ENCODE peak calls at places on chromosomes 1 and 21, in six cellular contexts. One of them, this sample, is unnamed.

GRCh38 chr1:19067187-19067911 is 110.9 kb upstream of the IFFO2 start:
- DNase-seq in EL: peak
- DNase-seq in activated CD8-positive, alpha-beta memory T cell treated with anti-CD3 and anti-CD28 coated beads, Interleukin-2, amount 50 U/mL, for 48 hours: no peak
- DNase-seq in substantia nigra: peak
- DNase-seq in GM03348: no peak
- DNase-seq in hepatic stellate cell: no peak
- DNase-seq in this sample: no peak

GRCh38 chr21:29501451-29501850 is 202.7 kb downstream of the BACH1 start:
- DNase-seq in EL: peak
- DNase-seq in GM03348: peak
- DNase-seq in activated CD8-positive, alpha-beta memory T cell treated with anti-CD3 and anti-CD28 coated beads, Interleukin-2, amount 50 U/mL, for 48 hours: no peak
- DNase-seq in substantia nigra: no peak
- DNase-seq in hepatic stellate cell: peak
- DNase-seq in this sample: peak

GRCh38 chr1:154320882-154321608 is at the start of gene AQP10:
- DNase-seq in activated CD8-positive, alpha-beta memory T cell treated with anti-CD3 and anti-CD28 coated beads, Interleukin-2, amount 50 U/mL, for 48 hours: no peak
- DNase-seq in EL: no peak
- DNase-seq in substantia nigra: no peak
- DNase-seq in GM03348: no peak
- DNase-seq in hepatic stellate cell: no peak
- DNase-seq in this sample: peak

GRCh38 chr1:2541619-2542246 is 11.7 kb upstream of the HES5 start:
- DNase-seq in activated CD8-positive, alpha-beta memory T cell treated with anti-CD3 and anti-CD28 coated beads, Interleukin-2, amount 50 U/mL, for 48 hours: no peak
- DNase-seq in hepatic stellate cell: no peak
- DNase-seq in EL: no peak
- DNase-seq in GM03348: no peak
- DNase-seq in substantia nigra: no peak
- DNase-seq in this sample: no peak

GRCh38 chr21:39707316-39707715 is 37.7 kb upstream of the IGSF5 start:
- DNase-seq in activated CD8-positive, alpha-beta memory T cell treated with anti-CD3 and anti-CD28 coated beads, Interleukin-2, amount 50 U/mL, for 48 hours: no peak
- DNase-seq in hepatic stellate cell: no peak
- DNase-seq in EL: no peak
- DNase-seq in GM03348: no peak
- DNase-seq in substantia nigra: no peak
- DNase-seq in this sample: no peak

GRCh38 chr1:171881466-171881865 is 40.2 kb downstream of the DNM3 start:
- DNase-seq in GM03348: no peak
- DNase-seq in substantia nigra: no peak
- DNase-seq in hepatic stellate cell: no peak
- DNase-seq in activated CD8-positive, alpha-beta memory T cell treated with anti-CD3 and anti-CD28 coated beads, Interleukin-2, amount 50 U/mL, for 48 hours: no peak
- DNase-seq in EL: no peak
- DNase-seq in this sample: no peak

GRCh38 chr1:77996734-77997133 is 8.0 kb upstream of the DNAJB4 start:
- DNase-seq in activated CD8-positive, alpha-beta memory T cell treated with anti-CD3 and anti-CD28 coated beads, Interleukin-2, amount 50 U/mL, for 48 hours: no peak
- DNase-seq in EL: no peak
- DNase-seq in GM03348: no peak
- DNase-seq in hepatic stellate cell: no peak
- DNase-seq in substantia nigra: no peak
- DNase-seq in this sample: no peak

GRCh38 chr1:154276797-154277196 is 4.4 kb downstream of the HAX1 start:
- DNase-seq in GM03348: no peak
- DNase-seq in activated CD8-positive, alpha-beta memory T cell treated with anti-CD3 and anti-CD28 coated beads, Interleukin-2, amount 50 U/mL, for 48 hours: no peak
- DNase-seq in EL: no peak
- DNase-seq in substantia nigra: no peak
- DNase-seq in hepatic stellate cell: no peak
- DNase-seq in this sample: no peak

GRCh38 chr1:44390277-44390676 is 14.8 kb upstream of the RNF220 start:
- DNase-seq in EL: peak
- DNase-seq in GM03348: peak
- DNase-seq in substantia nigra: no peak
- DNase-seq in hepatic stellate cell: peak
- DNase-seq in activated CD8-positive, alpha-beta memory T cell treated with anti-CD3 and anti-CD28 coated beads, Interleukin-2, amount 50 U/mL, for 48 hours: no peak
- DNase-seq in this sample: peak

GRCh38 chr1:162678439-162678838 is 46.2 kb downstream of the DDR2 start:
- DNase-seq in substantia nigra: no peak
- DNase-seq in EL: peak
- DNase-seq in GM03348: peak
- DNase-seq in hepatic stellate cell: no peak
- DNase-seq in activated CD8-positive, alpha-beta memory T cell treated with anti-CD3 and anti-CD28 coated beads, Interleukin-2, amount 50 U/mL, for 48 hours: no peak
- DNase-seq in this sample: peak

GRCh38 chr1:67957026-67957425 is 93.4 kb downstream of the DIRAS3 start:
- DNase-seq in activated CD8-positive, alpha-beta memory T cell treated with anti-CD3 and anti-CD28 coated beads, Interleukin-2, amount 50 U/mL, for 48 hours: no peak
- DNase-seq in hepatic stellate cell: no peak
- DNase-seq in substantia nigra: no peak
- DNase-seq in GM03348: no peak
- DNase-seq in EL: no peak
- DNase-seq in this sample: no peak

GRCh38 chr1:3440282-3440681 is 14.2 kb upstream of the ARHGEF16 start:
- DNase-seq in EL: no peak
- DNase-seq in activated CD8-positive, alpha-beta memory T cell treated with anti-CD3 and anti-CD28 coated beads, Interleukin-2, amount 50 U/mL, for 48 hours: no peak
- DNase-seq in hepatic stellate cell: no peak
- DNase-seq in GM03348: no peak
- DNase-seq in substantia nigra: no peak
- DNase-seq in this sample: no peak

GRCh38 chr1:19735419-19736127 is 64.1 kb downstream of the TMCO4 start:
- DNase-seq in hepatic stellate cell: peak
- DNase-seq in EL: peak
- DNase-seq in activated CD8-positive, alpha-beta memory T cell treated with anti-CD3 and anti-CD28 coated beads, Interleukin-2, amount 50 U/mL, for 48 hours: no peak
- DNase-seq in GM03348: peak
- DNase-seq in substantia nigra: peak
- DNase-seq in this sample: peak

GRCh38 chr1:67874501-67875111 is 41.3 kb upstream of the GNG12 start:
- DNase-seq in hepatic stellate cell: no peak
- DNase-seq in activated CD8-positive, alpha-beta memory T cell treated with anti-CD3 and anti-CD28 coated beads, Interleukin-2, amount 50 U/mL, for 48 hours: no peak
- DNase-seq in GM03348: no peak
- DNase-seq in substantia nigra: no peak
- DNase-seq in EL: no peak
- DNase-seq in this sample: peak

GRCh38 chr1:200550367-200550766 is 70.2 kb downstream of the KIF14 start:
- DNase-seq in substantia nigra: no peak
- DNase-seq in GM03348: no peak
- DNase-seq in activated CD8-positive, alpha-beta memory T cell treated with anti-CD3 and anti-CD28 coated beads, Interleukin-2, amount 50 U/mL, for 48 hours: no peak
- DNase-seq in hepatic stellate cell: no peak
- DNase-seq in EL: peak
- DNase-seq in this sample: no peak

GRCh38 chr21:36909901-36910561 is 56.4 kb downstream of the HLCS start:
- DNase-seq in GM03348: peak
- DNase-seq in EL: peak
- DNase-seq in activated CD8-positive, alpha-beta memory T cell treated with anti-CD3 and anti-CD28 coated beads, Interleukin-2, amount 50 U/mL, for 48 hours: peak
- DNase-seq in substantia nigra: no peak
- DNase-seq in hepatic stellate cell: peak
- DNase-seq in this sample: peak

GRCh38 chr1:60126733-60127132 is 53.2 kb upstream of the C1orf87 start:
- DNase-seq in substantia nigra: no peak
- DNase-seq in EL: no peak
- DNase-seq in hepatic stellate cell: no peak
- DNase-seq in activated CD8-positive, alpha-beta memory T cell treated with anti-CD3 and anti-CD28 coated beads, Interleukin-2, amount 50 U/mL, for 48 hours: no peak
- DNase-seq in GM03348: no peak
- DNase-seq in this sample: no peak

GRCh38 chr1:224435318-224435763 is 744 bp upstream of the WDR26 start:
- DNase-seq in activated CD8-positive, alpha-beta memory T cell treated with anti-CD3 and anti-CD28 coated beads, Interleukin-2, amount 50 U/mL, for 48 hours: no peak
- DNase-seq in hepatic stellate cell: peak
- DNase-seq in substantia nigra: no peak
- DNase-seq in EL: peak
- DNase-seq in GM03348: peak
- DNase-seq in this sample: peak

GRCh38 chr1:19892628-19893168 is 10.5 kb downstream of the OTUD3 start:
- DNase-seq in activated CD8-positive, alpha-beta memory T cell treated with anti-CD3 and anti-CD28 coated beads, Interleukin-2, amount 50 U/mL, for 48 hours: no peak
- DNase-seq in EL: peak
- DNase-seq in GM03348: peak
- DNase-seq in substantia nigra: no peak
- DNase-seq in hepatic stellate cell: no peak
- DNase-seq in this sample: no peak

GRCh38 chr1:246788895-246789338 is 64.7 kb downstream of the SCCPDH start:
- DNase-seq in GM03348: peak
- DNase-seq in hepatic stellate cell: no peak
- DNase-seq in EL: no peak
- DNase-seq in activated CD8-positive, alpha-beta memory T cell treated with anti-CD3 and anti-CD28 coated beads, Interleukin-2, amount 50 U/mL, for 48 hours: no peak
- DNase-seq in substantia nigra: no peak
- DNase-seq in this sample: no peak

GRCh38 chr1:214549604-214550338 is 1.6 kb downstream of the PTPN14 start:
- DNase-seq in EL: peak
- DNase-seq in substantia nigra: no peak
- DNase-seq in hepatic stellate cell: peak
- DNase-seq in GM03348: peak
- DNase-seq in activated CD8-positive, alpha-beta memory T cell treated with anti-CD3 and anti-CD28 coated beads, Interleukin-2, amount 50 U/mL, for 48 hours: no peak
- DNase-seq in this sample: peak

GRCh38 chr1:68145418-68146126 is 86.8 kb downstream of the WLS start:
- DNase-seq in substantia nigra: no peak
- DNase-seq in hepatic stellate cell: no peak
- DNase-seq in EL: no peak
- DNase-seq in GM03348: no peak
- DNase-seq in activated CD8-positive, alpha-beta memory T cell treated with anti-CD3 and anti-CD28 coated beads, Interleukin-2, amount 50 U/mL, for 48 hours: no peak
- DNase-seq in this sample: no peak

GRCh38 chr1:58814251-58815068 is 30.6 kb upstream of the JUN start:
- DNase-seq in substantia nigra: no peak
- DNase-seq in GM03348: no peak
- DNase-seq in EL: no peak
- DNase-seq in activated CD8-positive, alpha-beta memory T cell treated with anti-CD3 and anti-CD28 coated beads, Interleukin-2, amount 50 U/mL, for 48 hours: no peak
- DNase-seq in hepatic stellate cell: no peak
- DNase-seq in this sample: peak

GRCh38 chr1:31715097-31715872 is 11.5 kb upstream of the COL16A1 start:
- DNase-seq in EL: peak
- DNase-seq in substantia nigra: peak
- DNase-seq in GM03348: peak
- DNase-seq in hepatic stellate cell: peak
- DNase-seq in activated CD8-positive, alpha-beta memory T cell treated with anti-CD3 and anti-CD28 coated beads, Interleukin-2, amount 50 U/mL, for 48 hours: peak
- DNase-seq in this sample: peak

GRCh38 chr1:11681071-11681771 is at the start of gene MAD2L2:
- DNase-seq in activated CD8-positive, alpha-beta memory T cell treated with anti-CD3 and anti-CD28 coated beads, Interleukin-2, amount 50 U/mL, for 48 hours: peak
- DNase-seq in EL: peak
- DNase-seq in substantia nigra: peak
- DNase-seq in GM03348: peak
- DNase-seq in hepatic stellate cell: peak
- DNase-seq in this sample: peak

GRCh38 chr1:226606311-226607267 is 58.0 kb downstream of the STUM start:
- DNase-seq in EL: no peak
- DNase-seq in substantia nigra: no peak
- DNase-seq in activated CD8-positive, alpha-beta memory T cell treated with anti-CD3 and anti-CD28 coated beads, Interleukin-2, amount 50 U/mL, for 48 hours: no peak
- DNase-seq in GM03348: peak
- DNase-seq in hepatic stellate cell: no peak
- DNase-seq in this sample: no peak

GRCh38 chr1:34780528-34780927 is 486 bp upstream of the GJB3 start:
- DNase-seq in hepatic stellate cell: no peak
- DNase-seq in EL: no peak
- DNase-seq in substantia nigra: no peak
- DNase-seq in activated CD8-positive, alpha-beta memory T cell treated with anti-CD3 and anti-CD28 coated beads, Interleukin-2, amount 50 U/mL, for 48 hours: no peak
- DNase-seq in GM03348: no peak
- DNase-seq in this sample: no peak

GRCh38 chr21:26093094-26093493 is 77.5 kb downstream of the APP start:
- DNase-seq in EL: peak
- DNase-seq in activated CD8-positive, alpha-beta memory T cell treated with anti-CD3 and anti-CD28 coated beads, Interleukin-2, amount 50 U/mL, for 48 hours: no peak
- DNase-seq in GM03348: no peak
- DNase-seq in substantia nigra: no peak
- DNase-seq in hepatic stellate cell: peak
- DNase-seq in this sample: peak

GRCh38 chr1:147890177-147890790 is 12.3 kb upstream of the GJA8 start:
- DNase-seq in activated CD8-positive, alpha-beta memory T cell treated with anti-CD3 and anti-CD28 coated beads, Interleukin-2, amount 50 U/mL, for 48 hours: peak
- DNase-seq in EL: peak
- DNase-seq in GM03348: peak
- DNase-seq in substantia nigra: peak
- DNase-seq in hepatic stellate cell: no peak
- DNase-seq in this sample: peak

GRCh38 chr1:228101994-228102790 is 933 bp downstream of the C1orf35 start:
- DNase-seq in substantia nigra: no peak
- DNase-seq in EL: peak
- DNase-seq in GM03348: peak
- DNase-seq in activated CD8-positive, alpha-beta memory T cell treated with anti-CD3 and anti-CD28 coated beads, Interleukin-2, amount 50 U/mL, for 48 hours: peak
- DNase-seq in hepatic stellate cell: peak
- DNase-seq in this sample: no peak

This sample was measured in brain microvascular endothelial cell.